ENCODE peak calls at places on chromosome X, in five cellular contexts. D is Ammon's horn, E is SW 1271, T is Calu3, Y is aorta. A is an unnamed sample.

GRCh38 chrX:1466232-1466661 is 13.5 kb upstream of the ASMTL start:
- DNase-seq in D (no peak), E (no peak), T (no peak), Y (peak), A (peak)

GRCh38 chrX:128106630-128107029 is 54.4 kb upstream of the ACTRT1 start:
- DNase-seq in D (no peak), E (no peak), T (no peak), Y (no peak), A (no peak)

GRCh38 chrX:150690126-150690525 is 3.1 kb upstream of the MTMR1 start:
- DNase-seq in D (no peak), E (peak), T (peak), Y (no peak), A (no peak)

GRCh38 chrX:8743126-8743732 is 11.3 kb upstream of the ANOS1 start:
- DNase-seq in D (no peak), E (no peak), T (peak), Y (peak), A (no peak)

GRCh38 chrX:118117069-118117405 is 427 bp upstream of the KLHL13 start:
- DNase-seq in D (no peak), E (no peak), T (no peak), Y (peak), A (no peak)

GRCh38 chrX:15158736-15159406 is 111.0 kb downstream of the ASB9 start:
- DNase-seq in D (no peak), E (no peak), T (no peak), Y (no peak), A (no peak)

GRCh38 chrX:118727686-118728339 is 407 bp downstream of the IL13RA1 start:
- DNase-seq in D (no peak), E (no peak), T (peak), Y (peak), A (peak)

GRCh38 chrX:23434356-23434884 is 99.8 kb downstream of the PTCHD1 start:
- DNase-seq in D (peak), E (no peak), T (peak), Y (peak), A (peak)

GRCh38 chrX:45758319-45758718 is 557.6 kb upstream of the DIPK2B start:
- DNase-seq in D (peak), E (no peak), T (no peak), Y (no peak), A (no peak)